ENCODE peak calls at places on chromosomes 3 and 15, in nine cellular contexts. Z, E, H, K, O, R, C, J and D are unnamed samples.

GRCh38 chr15:40104865-40105516 is 3.7 kb downstream of the BMF start:
- DNase-seq in Z (peak), C (peak), H (peak), E (peak), R (peak), O (peak), K (no peak), J (peak), D (peak)

GRCh38 chr3:101204246-101204645 is 116.1 kb downstream of the IMPG2 start:
- DNase-seq in H (no peak), C (no peak), Z (no peak), K (no peak), R (no peak), O (no peak), E (no peak), J (peak), D (no peak)

GRCh38 chr3:142152349-142152748 is 3.0 kb upstream of the TFDP2 start:
- DNase-seq in E (no peak), J (no peak), R (no peak), C (no peak), H (no peak), O (no peak), K (no peak), Z (no peak), D (no peak)

GRCh38 chr3:41190509-41191284 is 8.6 kb upstream of the CTNNB1 start:
- DNase-seq in E (no peak), C (no peak), Z (no peak), K (no peak), R (no peak), H (no peak), O (no peak), J (no peak), D (no peak)

GRCh38 chr3:71208273-71209095 is 375.0 kb downstream of the FOXP1 start:
- DNase-seq in J (no peak), E (peak), C (no peak), O (no peak), H (no peak), R (no peak), Z (no peak), K (peak), D (peak)

GRCh38 chr3:43758826-43759225 is 68.1 kb downstream of the ABHD5 start:
- DNase-seq in H (no peak), K (no peak), O (no peak), C (peak), J (no peak), Z (no peak), R (no peak), E (no peak), D (no peak)

GRCh38 chr3:97991278-97991652 is 19.0 kb upstream of the RIOX2 start:
- DNase-seq in H (no peak), E (no peak), R (peak), K (no peak), Z (no peak), C (no peak), J (no peak), O (no peak), D (no peak)

GRCh38 chr3:56783644-56784451 is 17.9 kb downstream of the ARHGEF3 start:
- DNase-seq in J (peak), O (peak), R (peak), C (peak), Z (peak), H (no peak), K (no peak), E (no peak), D (peak)

GRCh38 chr15:49697121-49697520 is 76.3 kb downstream of the DTWD1 start:
- DNase-seq in O (no peak), C (peak), Z (peak), R (no peak), J (no peak), E (no peak), H (no peak), K (no peak), D (no peak)

GRCh38 chr3:181302960-181303359 is 313.4 kb upstream of the DNAJC19 start:
- DNase-seq in O (no peak), C (no peak), K (no peak), R (no peak), E (no peak), Z (no peak), H (no peak), J (no peak), D (no peak)

GRCh38 chr3:54198556-54198955 is 76.2 kb downstream of the CACNA2D3 start:
- DNase-seq in R (no peak), E (no peak), O (no peak), C (no peak), Z (no peak), H (no peak), K (no peak), J (no peak), D (no peak)

GRCh38 chr3:147237991-147238390 is 168.4 kb downstream of the ZIC4 start:
- DNase-seq in J (no peak), Z (no peak), O (no peak), E (no peak), K (no peak), C (no peak), R (no peak), H (no peak), D (no peak)

GRCh38 chr3:14451844-14452533 is 49.6 kb downstream of the SLC6A6 start:
- DNase-seq in J (peak), O (no peak), E (no peak), Z (peak), H (no peak), R (no peak), K (no peak), C (peak), D (peak)